ENCODE peak calls at places on chromosomes 2 and 18, in seven cellular contexts. A is stimulated activated CD8-positive, alpha-beta memory T cell treated with anti-CD3 and anti-CD28 coated beads, Interleukin-15, amount 100 ng/mL, for 24 hours; E is glomerular endothelial cell; S is activated CD4-positive, alpha-beta T cell treated with anti-CD3 and anti-CD28 coated beads for 48 hours; U is breast epithelium; H is H7; T is HuH-7. Z is an unnamed sample.
A peak's percentile ranks its signal among the peaks of the same experiment; 100 is the strongest.

GRCh38 chr2:10373931-10374330 is 71.2 kb downstream of the HPCAL1 start:
- DNase-seq in A (no peak), E (no peak), S (no peak), U (no peak), H (no peak), T (no peak), Z (no peak)

GRCh38 chr2:117618607-117619006 is 195.9 kb upstream of the DDX18 start:
- DNase-seq in A (no peak), E (no peak), S (no peak), U (no peak), H (peak; percentile 34), T (no peak), Z (no peak)

GRCh38 chr2:73414651-73415050 is 29.0 kb downstream of the ALMS1 start:
- DNase-seq in A (no peak), E (no peak), S (no peak), U (no peak), H (no peak), T (no peak), Z (no peak)

GRCh38 chr2:12702661-12703121 is 14.0 kb upstream of the TRIB2 start:
- DNase-seq in A (no peak), E (no peak), S (no peak), U (peak; percentile 43), H (no peak), T (no peak), Z (peak; percentile 58)

GRCh38 chr2:207987025-207987716 is 38.2 kb downstream of the PLEKHM3 start:
- DNase-seq in A (no peak), E (no peak), S (no peak), U (no peak), H (no peak), T (no peak), Z (no peak)

GRCh38 chr2:3051266-3051665 is 326.4 kb downstream of the EIPR1 start:
- DNase-seq in A (no peak), E (no peak), S (peak; percentile 45), U (no peak), H (no peak), T (no peak), Z (no peak)

GRCh38 chr2:8511868-8512612 is 169.8 kb upstream of the ID2 start:
- DNase-seq in A (no peak), E (no peak), S (no peak), U (no peak), H (no peak), T (no peak), Z (no peak)

GRCh38 chr2:179555681-179556283 is 291.1 kb upstream of the SESTD1 start:
- DNase-seq in A (no peak), E (no peak), S (no peak), U (no peak), H (no peak), T (no peak), Z (no peak)

GRCh38 chr2:236746833-236747232 is 177.2 kb downstream of the ACKR3 start:
- DNase-seq in A (no peak), E (no peak), S (no peak), U (no peak), H (no peak), T (no peak), Z (no peak)

GRCh38 chr2:72041638-72042111 is 106.0 kb downstream of the CYP26B1 start:
- DNase-seq in A (no peak), E (no peak), S (no peak), U (peak; percentile 31), H (peak; percentile 10), T (no peak), Z (no peak)

GRCh38 chr2:152532241-152532640 is 185.0 kb downstream of the PRPF40A start:
- DNase-seq in A (no peak), E (no peak), S (no peak), U (no peak), H (no peak), T (no peak), Z (no peak)

GRCh38 chr2:1324884-1325283 is 88.4 kb upstream of the TPO start:
- DNase-seq in A (no peak), E (no peak), S (no peak), U (no peak), H (no peak), T (no peak), Z (no peak)

GRCh38 chr2:221569342-221570278 is 2.5 kb downstream of the EPHA4 start:
- DNase-seq in A (no peak), E (no peak), S (no peak), U (no peak), H (peak; percentile 58), T (no peak), Z (no peak)

GRCh38 chr18:69777248-69777647 is 170.4 kb downstream of the CD226 start:
- DNase-seq in A (no peak), E (no peak), S (no peak), U (no peak), H (no peak), T (no peak), Z (no peak)

GRCh38 chr2:146246734-146247523 is 1597.9 kb upstream of the ACVR2A start:
- DNase-seq in A (no peak), E (no peak), S (no peak), U (no peak), H (no peak), T (no peak), Z (no peak)

GRCh38 chr2:241120440-241120839 is 18.4 kb upstream of the MTERF4 start:
- DNase-seq in A (no peak), E (no peak), S (no peak), U (no peak), H (no peak), T (no peak), Z (no peak)

GRCh38 chr2:209074711-209075110 is 349.1 kb upstream of the MAP2 start:
- DNase-seq in A (no peak), E (no peak), S (no peak), U (no peak), H (no peak), T (no peak), Z (no peak)

GRCh38 chr2:223692227-223692947 is 90.2 kb upstream of the SCG2 start:
- DNase-seq in A (no peak), E (no peak), S (no peak), U (no peak), H (peak; percentile 36), T (peak; percentile 49), Z (peak; percentile 51)

GRCh38 chr2:223488814-223489213 is 113.3 kb downstream of the SCG2 start:
- DNase-seq in A (no peak), E (no peak), S (no peak), U (no peak), H (no peak), T (no peak), Z (no peak)

GRCh38 chr2:240933966-240934700 is 28.0 kb downstream of the CROCC2 start:
- DNase-seq in A (no peak), E (no peak), S (no peak), U (no peak), H (peak; percentile 47), T (no peak), Z (peak; percentile 31)

GRCh38 chr2:239400000-239400831 is 604 bp downstream of the HDAC4 start:
- DNase-seq in A (no peak), E (no peak), S (peak; percentile 56), U (no peak), H (peak; percentile 72), T (no peak), Z (peak; percentile 59)

GRCh38 chr18:10032331-10032979 is 118.6 kb downstream of the VAPA start:
- DNase-seq in A (no peak), E (no peak), S (peak; percentile 9), U (no peak), H (peak; percentile 96), T (no peak), Z (peak; percentile 73)

GRCh38 chr2:67974564-67975430 is 88.0 kb downstream of the C1D start:
- DNase-seq in A (no peak), E (no peak), S (no peak), U (peak; percentile 22), H (no peak), T (no peak), Z (peak; percentile 63)

GRCh38 chr2:109128466-109129355 is at the start of gene SH3RF3:
- DNase-seq in A (no peak), E (no peak), S (peak; percentile 39), U (no peak), H (peak; percentile 86), T (no peak), Z (peak; percentile 65)

GRCh38 chr2:38433607-38433975 is 56.5 kb upstream of the ATL2 start:
- DNase-seq in A (no peak), E (no peak), S (no peak), U (no peak), H (no peak), T (no peak), Z (no peak)

GRCh38 chr2:214465386-214466146 is 54.7 kb downstream of the VWC2L start:
- DNase-seq in A (no peak), E (no peak), S (no peak), U (no peak), H (no peak), T (no peak), Z (peak; percentile 77)

GRCh38 chr2:63723709-63724108 is 118.0 kb upstream of the UGP2 start:
- DNase-seq in A (no peak), E (no peak), S (no peak), U (no peak), H (no peak), T (no peak), Z (no peak)

GRCh38 chr2:237278593-237278992 is 135.4 kb downstream of the COL6A3 start:
- DNase-seq in A (no peak), E (no peak), S (no peak), U (no peak), H (no peak), T (no peak), Z (peak; percentile 81)

GRCh38 chr2:195202163-195202845 is 454.7 kb upstream of the SLC39A10 start:
- DNase-seq in A (no peak), E (no peak), S (no peak), U (no peak), H (no peak), T (no peak), Z (no peak)

GRCh38 chr2:170873035-170873692 is 55.9 kb upstream of the GORASP2 start:
- DNase-seq in A (peak; percentile 50), E (peak; percentile 33), S (peak; percentile 87), U (peak; percentile 55), H (peak; percentile 87), T (peak; percentile 83), Z (peak; percentile 68)

GRCh38 chr18:46356278-46357033 is 252.3 kb downstream of the HAUS1 start:
- DNase-seq in A (no peak), E (no peak), S (no peak), U (no peak), H (no peak), T (no peak), Z (no peak)

GRCh38 chr2:62501794-62502500 is 4.0 kb downstream of the TMEM17 start:
- DNase-seq in A (no peak), E (no peak), S (no peak), U (no peak), H (no peak), T (no peak), Z (no peak)

GRCh38 chr18:13621886-13622619 is 104.3 kb downstream of the FAM210A start:
- DNase-seq in A (no peak), E (no peak), S (no peak), U (no peak), H (no peak), T (no peak), Z (no peak)

GRCh38 chr2:96764253-96764637 is 3.5 kb downstream of the CNNM4 start:
- DNase-seq in A (no peak), E (no peak), S (no peak), U (peak; percentile 38), H (peak; percentile 52), T (no peak), Z (peak; percentile 66)

GRCh38 chr2:65313126-65313953 is 85.7 kb downstream of the ACTR2 start:
- DNase-seq in A (no peak), E (no peak), S (no peak), U (no peak), H (no peak), T (no peak), Z (no peak)

GRCh38 chr2:10452956-10453885 is 5.1 kb upstream of the ODC1 start:
- DNase-seq in A (no peak), E (no peak), S (no peak), U (no peak), H (peak; percentile 35), T (no peak), Z (no peak)

GRCh38 chr2:6545795-6546194 is 319.9 kb downstream of the CMPK2 start:
- DNase-seq in A (no peak), E (no peak), S (no peak), U (no peak), H (no peak), T (no peak), Z (no peak)

GRCh38 chr2:65918760-65919187 is 486.4 kb upstream of the SPRED2 start:
- DNase-seq in A (no peak), E (no peak), S (no peak), U (no peak), H (peak; percentile 16), T (peak; percentile 35), Z (no peak)